ENCODE peak calls at places on chromosomes 1 and 21, in five cellular contexts. V is Peyer's patch, A is stomach, T is left ventricle myocardium inferior, E is HAP-1. X is an unnamed sample.
A peak's percentile ranks its signal among the peaks of the same experiment; 100 is the strongest.

GRCh38 chr1:243745361-243745760 is 104.7 kb downstream of the AKT3 start:
- DNase-seq in V (no peak), A (no peak), T (no peak), E (peak; percentile 19), X (no peak)

GRCh38 chr1:108732398-108732797 is 14.1 kb upstream of the STXBP3 start:
- DNase-seq in V (no peak), A (no peak), T (no peak), E (no peak), X (no peak)

GRCh38 chr1:177585492-177586220 is 384.2 kb downstream of the SEC16B start:
- DNase-seq in V (no peak), A (peak; percentile 54), T (no peak), E (no peak), X (no peak)

GRCh38 chr1:95742591-95743089 is 508.6 kb downstream of the RWDD3 start:
- DNase-seq in V (no peak), A (no peak), T (peak; percentile 21), E (peak; percentile 74), X (no peak)

GRCh38 chr1:7117265-7117598 is 332.0 kb downstream of the CAMTA1 start:
- DNase-seq in V (no peak), A (no peak), T (no peak), E (no peak), X (no peak)

GRCh38 chr1:983736-984475 is 2.0 kb upstream of the PERM1 start:
- DNase-seq in V (peak; percentile 72), A (peak; percentile 53), T (peak; percentile 55), E (peak; percentile 74), X (peak; percentile 35)

GRCh38 chr21:44433791-44434567 is 21.3 kb upstream of the LRRC3 start:
- DNase-seq in V (peak; percentile 39), A (no peak), T (peak; percentile 8), E (peak; percentile 2), X (no peak)

GRCh38 chr1:64282353-64282752 is 78.9 kb downstream of the UBE2U start:
- DNase-seq in V (no peak), A (no peak), T (no peak), E (peak; percentile 28), X (no peak)

GRCh38 chr1:10768552-10768951 is 27.9 kb downstream of the CASZ1 start:
- DNase-seq in V (no peak), A (no peak), T (no peak), E (no peak), X (no peak)

GRCh38 chr1:174902531-174903099 is 97.1 kb upstream of the CACYBP start:
- DNase-seq in V (no peak), A (no peak), T (no peak), E (no peak), X (no peak)

GRCh38 chr1:168637350-168637991 is 61.1 kb downstream of the XCL1 start:
- DNase-seq in V (no peak), A (no peak), T (no peak), E (peak; percentile 20), X (no peak)

GRCh38 chr1:43952731-43953350 is 6.1 kb downstream of the IPO13 start:
- DNase-seq in V (no peak), A (no peak), T (no peak), E (no peak), X (no peak)

GRCh38 chr1:33433509-33434362 is 2.8 kb upstream of the PHC2 start:
- DNase-seq in V (no peak), A (no peak), T (no peak), E (no peak), X (no peak)

GRCh38 chr1:165561257-165561656 is 17.5 kb downstream of the LRRC52 start:
- DNase-seq in V (no peak), A (no peak), T (no peak), E (no peak), X (no peak)

GRCh38 chr21:35204850-35205564 is 155.9 kb upstream of the RUNX1 start:
- DNase-seq in V (no peak), A (peak; percentile 90), T (peak; percentile 80), E (no peak), X (peak; percentile 47)

GRCh38 chr1:218123968-218124367 is 161.1 kb upstream of the RRP15 start:
- DNase-seq in V (no peak), A (no peak), T (no peak), E (peak; percentile 14), X (no peak)

GRCh38 chr1:6688001-6688400 is 13.6 kb downstream of the DNAJC11 start:
- DNase-seq in V (no peak), A (no peak), T (no peak), E (no peak), X (no peak)

GRCh38 chr1:23249785-23250184 is 32.5 kb upstream of the HTR1D start:
- DNase-seq in V (no peak), A (no peak), T (no peak), E (no peak), X (no peak)

GRCh38 chr1:153422450-153423068 is 6.2 kb downstream of the S100A7A start:
- DNase-seq in V (peak; percentile 71), A (peak; percentile 78), T (peak; percentile 67), E (peak; percentile 83), X (peak; percentile 55)

GRCh38 chr1:211687462-211688215 is 12.2 kb upstream of the NEK2 start:
- DNase-seq in V (no peak), A (no peak), T (no peak), E (no peak), X (no peak)

GRCh38 chr1:5746611-5747427 is 245.4 kb downstream of the NPHP4 start:
- DNase-seq in V (peak; percentile 30), A (peak; percentile 15), T (no peak), E (no peak), X (no peak)

GRCh38 chr21:45876381-45877159 is 105.0 kb upstream of the COL6A1 start:
- DNase-seq in V (peak; percentile 44), A (no peak), T (no peak), E (no peak), X (no peak)

GRCh38 chr21:42031816-42032215 is 21.7 kb upstream of the ZBTB21 start:
- DNase-seq in V (peak; percentile 22), A (no peak), T (no peak), E (no peak), X (no peak)

GRCh38 chr1:175630076-175630475 is 113.3 kb downstream of the TNR start:
- DNase-seq in V (no peak), A (no peak), T (no peak), E (no peak), X (no peak)

GRCh38 chr1:25658791-25659431 is 42.3 kb downstream of the MAN1C1 start:
- DNase-seq in V (no peak), A (peak; percentile 82), T (peak; percentile 77), E (no peak), X (no peak)

GRCh38 chr1:150115121-150115520 is 34.6 kb upstream of the PLEKHO1 start:
- DNase-seq in V (no peak), A (no peak), T (no peak), E (no peak), X (no peak)

GRCh38 chr1:238690415-238690814 is 696.0 kb upstream of the CHRM3 start:
- DNase-seq in V (no peak), A (no peak), T (no peak), E (no peak), X (no peak)

GRCh38 chr1:217907504-217907903 is 276.4 kb downstream of the SPATA17 start:
- DNase-seq in V (no peak), A (no peak), T (no peak), E (no peak), X (no peak)

GRCh38 chr1:147083919-147084272 is 88.4 kb downstream of the PRKAB2 start:
- DNase-seq in V (no peak), A (no peak), T (no peak), E (no peak), X (no peak)

GRCh38 chr1:17118268-17118667 is 983 bp downstream of the PADI2 start:
- DNase-seq in V (no peak), A (no peak), T (no peak), E (no peak), X (no peak)
- H3K4me3 ChIP-seq in V (peak overlapping the region; percentile 62), A (no peak overlapping the region), T (peak overlapping the region; percentile 60), E (no peak overlapping the region), X (no peak overlapping the region)

GRCh38 chr1:230279583-230279945 is 146.6 kb downstream of the PGBD5 start:
- DNase-seq in V (no peak), A (no peak), T (no peak), E (no peak), X (no peak)

GRCh38 chr1:230282157-230282556 is 144.0 kb downstream of the PGBD5 start:
- DNase-seq in V (peak; percentile 78), A (peak; percentile 40), T (no peak), E (no peak), X (peak; percentile 54)

GRCh38 chr1:230280054-230280795 is 145.9 kb downstream of the PGBD5 start:
- DNase-seq in V (no peak), A (no peak), T (no peak), E (no peak), X (no peak)

GRCh38 chr1:230281531-230281930 is 144.6 kb downstream of the PGBD5 start:
- DNase-seq in V (no peak), A (no peak), T (no peak), E (no peak), X (no peak)

DNA sequence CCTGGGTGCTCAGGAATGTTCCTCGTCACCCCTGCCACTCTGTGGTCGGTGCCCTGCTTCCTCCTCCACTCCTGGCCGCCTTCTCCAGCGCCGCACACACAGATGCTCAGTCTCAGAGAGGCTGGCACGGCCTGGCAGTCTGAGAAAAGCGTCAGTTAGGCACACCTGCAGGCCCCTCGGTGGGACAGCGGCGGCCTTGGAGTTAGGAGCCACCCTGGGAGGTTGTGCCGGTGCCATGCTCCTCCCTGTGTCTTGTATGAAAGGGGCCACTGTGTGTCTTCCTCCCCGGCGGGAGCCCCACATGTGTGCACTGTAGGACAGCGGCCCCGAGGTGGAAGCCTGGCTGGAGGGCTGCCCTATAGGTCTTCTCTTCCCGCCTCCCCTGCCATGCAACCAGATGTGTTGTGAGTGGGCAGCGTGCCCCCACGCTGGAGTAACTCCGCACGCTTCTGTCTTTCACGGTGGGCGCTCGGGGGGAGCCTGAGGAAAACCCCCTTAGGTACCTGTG is 145.2 kb downstream of the PGBD5 start:
- DNase-seq in V (peak; percentile 53), A (no peak), T (no peak), E (no peak), X (no peak)
- H3K4me1 ChIP-seq in V (peaks cover 9% of the 10 kb centered on the region), A (peaks cover 11% of the 10 kb centered on the region), T (peaks cover 17% of the 10 kb centered on the region), E (peaks cover 10% of the 10 kb centered on the region), X (peaks cover 6% of the 10 kb centered on the region)

GRCh38 chr1:184973308-184974085 is 811 bp downstream of the NIBAN1 start:
- DNase-seq in V (no peak), A (peak; percentile 45), T (peak; percentile 59), E (peak; percentile 52), X (peak; percentile 44)

GRCh38 chr1:184972281-184973055 is 1.8 kb downstream of the NIBAN1 start:
- DNase-seq in V (no peak), A (no peak), T (no peak), E (no peak), X (no peak)

GRCh38 chr1:184975208-184975875 is 1.0 kb upstream of the NIBAN1 start:
- DNase-seq in V (no peak), A (peak; percentile 52), T (no peak), E (no peak), X (no peak)

GRCh38 chr1:184974086-184974836 is at the start of gene NIBAN1:
- DNase-seq in V (peak; percentile 68), A (peak; percentile 73), T (peak; percentile 78), E (peak; percentile 68), X (peak; percentile 47)

DNA sequence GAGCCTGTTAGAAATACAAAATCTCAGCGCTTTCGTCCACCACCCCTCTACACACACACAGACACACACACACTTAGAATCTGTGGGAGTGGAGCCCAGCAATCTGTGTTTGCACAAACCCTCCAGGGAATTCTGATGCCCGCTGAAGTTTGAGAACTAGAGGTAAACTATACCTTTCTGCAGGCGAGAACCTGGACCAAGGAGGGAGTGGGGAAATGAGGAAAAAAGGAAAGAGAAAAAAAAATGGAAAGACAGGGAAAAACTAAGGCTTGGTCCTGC is 468 bp upstream of the NIBAN1 start:
- DNase-seq in V (no peak), A (no peak), T (no peak), E (no peak), X (no peak)
- H3K4me3 ChIP-seq in V (peak overlapping the region; percentile 76), A (peak overlapping the region; percentile 89), T (peak overlapping the region; percentile 91), E (peak overlapping the region; percentile 45), X (peak overlapping the region; percentile 77)

GRCh38 chr1:67733741-67734690 is 49.0 kb downstream of the GADD45A start:
- DNase-seq in V (no peak), A (no peak), T (no peak), E (no peak), X (no peak)
- H3K4me1 ChIP-seq in V (peaks cover 3% of the 10 kb centered on the region), A (peaks cover 65% of the 10 kb centered on the region), T (peaks cover 61% of the 10 kb centered on the region), E (peaks cover 13% of the 10 kb centered on the region), X (peaks cover 27% of the 10 kb centered on the region)

X was measured in CD4-positive, CD25-positive, alpha-beta regulatory T cell.